ENCODE peak calls at places on chromosomes 2 and 18, in five cellular contexts. S is choroid plexus epithelial cell, E is nephron progenitor cell, F is foreskin fibroblast, Y is GM06990. C is an unnamed sample.

GRCh38 chr2:44623622-44624351 is 262.0 kb downstream of the CAMKMT start:
- DNase-seq in F (no peak), E (no peak), Y (no peak), S (no peak), C (no peak)

GRCh38 chr2:216665240-216665639 is 30.1 kb downstream of the IGFBP5 start:
- DNase-seq in F (peak; percentile 72), S (peak; percentile 37), Y (no peak), E (no peak), C (no peak)

GRCh38 chr18:12279781-12280531 is 25.8 kb downstream of the CIDEA start:
- DNase-seq in F (no peak), S (no peak), Y (no peak), E (no peak), C (no peak)

GRCh38 chr2:99488999-99489757 is 639 bp downstream of the REV1 start:
- DNase-seq in F (peak; percentile 74), S (peak; percentile 50), E (peak; percentile 77), Y (peak; percentile 62), C (peak; percentile 30)

GRCh38 chr18:45978084-45978483 is 11.0 kb upstream of the EPG5 start:
- DNase-seq in E (no peak), Y (no peak), F (no peak), S (no peak), C (no peak)

GRCh38 chr2:127508621-127509034 is 17.7 kb downstream of the IWS1 start:
- DNase-seq in S (peak; percentile 91), F (peak; percentile 99), Y (no peak), E (no peak), C (no peak)

GRCh38 chr2:190809139-190809764 is 71.4 kb upstream of the GLS start:
- DNase-seq in E (no peak), Y (no peak), S (no peak), F (peak; percentile 14), C (no peak)

GRCh38 chr2:86295071-86295470 is 42.4 kb downstream of the REEP1 start:
- DNase-seq in F (no peak), E (no peak), S (no peak), Y (no peak), C (no peak)

GRCh38 chr2:127057371-127058245 is 49.3 kb downstream of the BIN1 start:
- DNase-seq in Y (no peak), E (no peak), F (no peak), S (no peak), C (no peak)

GRCh38 chr18:49778826-49779465 is 34.4 kb downstream of the ACAA2 start:
- DNase-seq in S (peak; percentile 59), F (no peak), E (no peak), Y (no peak), C (no peak)

GRCh38 chr2:232338759-232339106 is 39.8 kb upstream of the ALPP start:
- DNase-seq in E (no peak), F (no peak), S (no peak), Y (no peak), C (no peak)

GRCh38 chr18:8695932-8696510 is 9.3 kb upstream of the MTCL1 start:
- DNase-seq in S (no peak), Y (no peak), E (no peak), F (no peak), C (no peak)

GRCh38 chr2:36561223-36561944 is 36.6 kb downstream of the FEZ2 start:
- DNase-seq in Y (no peak), E (no peak), S (peak; percentile 88), F (peak; percentile 94), C (no peak)

GRCh38 chr2:241217320-241218031 is 29.0 kb downstream of the ANO7 start:
- DNase-seq in Y (peak; percentile 79), E (peak; percentile 82), F (peak; percentile 80), S (peak; percentile 63), C (peak; percentile 60)

GRCh38 chr2:239052046-239052445 is 204.2 kb downstream of the TWIST2 start:
- DNase-seq in E (no peak), S (no peak), F (no peak), Y (no peak), C (no peak)

GRCh38 chr2:31426096-31426495 is 11.6 kb upstream of the XDH start:
- DNase-seq in S (no peak), E (no peak), Y (no peak), F (no peak), C (no peak)

GRCh38 chr2:64056021-64056420 is 36.8 kb upstream of the VPS54 start:
- DNase-seq in F (no peak), Y (no peak), E (no peak), S (no peak), C (no peak)

GRCh38 chr2:5987117-5987787 is 295.1 kb downstream of the SOX11 start:
- DNase-seq in F (no peak), S (no peak), E (no peak), Y (no peak), C (no peak)

GRCh38 chr18:57057890-57058289 is 89.0 kb upstream of the BOD1L2 start:
- DNase-seq in F (no peak), S (no peak), E (no peak), Y (peak; percentile 45), C (no peak)

GRCh38 chr2:150610670-150611279 is 123.3 kb upstream of the RND3 start:
- DNase-seq in F (peak; percentile 79), Y (no peak), S (peak; percentile 75), E (peak; percentile 24), C (peak; percentile 3)

GRCh38 chr18:36187826-36188721 is 777 bp downstream of the MOCOS start:
- DNase-seq in F (peak; percentile 76), S (no peak), Y (no peak), E (peak; percentile 22), C (no peak)

GRCh38 chr18:49052891-49053644 is 102.3 kb upstream of the SMAD7 start:
- DNase-seq in F (peak; percentile 88), E (no peak), Y (no peak), S (peak; percentile 94), C (no peak)

GRCh38 chr2:12036640-12036983 is 290.2 kb downstream of the LPIN1 start:
- DNase-seq in S (no peak), F (no peak), Y (no peak), E (no peak), C (no peak)

GRCh38 chr18:7624697-7625096 is 57.6 kb downstream of the PTPRM start:
- DNase-seq in F (no peak), S (no peak), Y (no peak), E (no peak), C (no peak)

GRCh38 chr2:66370824-66371223 is 64.1 kb upstream of the MEIS1 start:
- DNase-seq in S (no peak), F (no peak), E (no peak), Y (no peak), C (no peak)

GRCh38 chr2:237702439-237703397 is 75.3 kb downstream of the LRRFIP1 start:
- DNase-seq in Y (no peak), S (peak; percentile 83), F (peak; percentile 51), E (peak; percentile 37), C (no peak)

GRCh38 chr2:11787991-11788390 is 41.6 kb downstream of the LPIN1 start:
- DNase-seq in Y (no peak), E (no peak), F (no peak), S (no peak), C (no peak)

GRCh38 chr2:30776831-30777652 is 30.2 kb downstream of the CAPN13 start:
- DNase-seq in F (no peak), S (no peak), Y (no peak), E (no peak), C (no peak)

GRCh38 chr2:240791211-240791800 is 28.7 kb downstream of the KIF1A start:
- DNase-seq in E (peak; percentile 14), S (no peak), Y (no peak), F (no peak), C (no peak)

GRCh38 chr2:72325592-72326422 is 178.1 kb upstream of the CYP26B1 start:
- DNase-seq in F (peak; percentile 28), E (peak; percentile 51), Y (no peak), S (peak; percentile 31), C (no peak)
- TF ChIP-seq CTCF in F (peak; percentile 51), E (peak; percentile 68), Y (peak; percentile 83), S (peak; percentile 74), C (peak; percentile 54)

GRCh38 chr2:161569401-161569800 is 54.8 kb upstream of the SLC4A10 start:
- DNase-seq in Y (no peak), E (no peak), F (no peak), S (no peak), C (no peak)

GRCh38 chr2:161571051-161571429 is 53.2 kb upstream of the SLC4A10 start:
- DNase-seq in F (no peak), E (no peak), S (no peak), Y (no peak), C (no peak)

GRCh38 chr2:161564906-161565305 is 59.3 kb upstream of the SLC4A10 start:
- DNase-seq in S (no peak), F (no peak), Y (no peak), E (no peak), C (no peak)

GRCh38 chr2:161576421-161576820 is 47.8 kb upstream of the SLC4A10 start:
- DNase-seq in F (no peak), S (no peak), E (peak; percentile 7), Y (no peak), C (no peak)

DNA sequence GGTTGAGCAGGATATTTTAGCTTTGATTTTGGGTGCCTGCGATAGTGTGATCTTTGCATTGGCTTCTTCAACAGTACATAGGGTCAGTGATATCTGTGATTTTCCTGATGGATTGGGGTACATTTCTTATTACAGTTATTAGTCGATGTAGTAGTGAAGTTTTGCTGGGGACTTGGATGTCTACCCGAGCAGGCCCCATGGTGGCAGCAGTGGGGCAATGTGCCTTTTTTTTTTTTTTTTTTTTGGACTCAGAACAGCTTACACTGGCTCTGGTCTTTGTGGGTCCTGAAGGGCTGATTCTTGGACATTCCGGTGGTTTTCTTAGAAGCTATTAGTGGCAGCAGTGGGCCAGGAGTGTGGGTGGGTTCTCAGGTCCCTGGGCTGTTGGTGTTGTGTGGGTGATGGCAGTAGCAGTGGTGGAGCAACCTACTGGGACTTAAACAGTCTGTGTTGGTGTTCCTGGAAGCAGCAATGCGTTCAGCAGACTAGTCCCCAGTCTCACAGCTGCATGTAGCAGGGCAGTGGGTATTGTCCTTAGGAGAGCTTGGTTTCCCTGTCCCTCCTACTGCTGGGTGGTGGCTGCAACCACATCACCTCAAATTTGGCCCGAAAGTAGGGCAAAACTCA is 53.7 kb upstream of the SLC4A10 start:
- DNase-seq in Y (no peak), E (no peak), F (peak; percentile 1), S (peak; percentile 4), C (no peak)
- TF ChIP-seq CTCF in Y (peak; percentile 42), E (no peak), F (peak; percentile 32), S (peak; percentile 31), C (peak; percentile 33)

DNA sequence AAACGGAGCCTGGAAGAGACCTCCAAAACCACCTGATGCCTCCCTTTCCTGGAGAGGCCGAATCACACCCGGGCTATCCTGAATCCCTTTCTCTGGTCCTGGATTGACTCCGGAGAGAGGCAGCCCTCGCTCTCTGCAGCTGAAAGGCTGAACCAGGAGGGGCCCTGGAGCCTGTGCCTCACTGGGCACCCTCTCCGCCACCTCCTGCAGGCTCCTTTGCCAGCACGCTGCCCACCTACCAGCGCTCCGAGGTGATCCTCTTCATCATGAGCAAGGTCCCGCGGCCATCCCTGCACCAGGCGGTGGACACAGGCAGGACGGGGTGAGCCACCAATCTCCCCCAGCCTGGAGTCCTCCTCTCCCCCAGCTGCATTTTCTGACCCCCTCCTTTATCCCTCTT is 35.7 kb downstream of the POMC start:
- DNase-seq in E (no peak), S (no peak), Y (no peak), F (no peak), C (no peak)
- TF ChIP-seq CTCF in E (no peak), S (no peak), Y (no peak), F (no peak), C (no peak)

DNA sequence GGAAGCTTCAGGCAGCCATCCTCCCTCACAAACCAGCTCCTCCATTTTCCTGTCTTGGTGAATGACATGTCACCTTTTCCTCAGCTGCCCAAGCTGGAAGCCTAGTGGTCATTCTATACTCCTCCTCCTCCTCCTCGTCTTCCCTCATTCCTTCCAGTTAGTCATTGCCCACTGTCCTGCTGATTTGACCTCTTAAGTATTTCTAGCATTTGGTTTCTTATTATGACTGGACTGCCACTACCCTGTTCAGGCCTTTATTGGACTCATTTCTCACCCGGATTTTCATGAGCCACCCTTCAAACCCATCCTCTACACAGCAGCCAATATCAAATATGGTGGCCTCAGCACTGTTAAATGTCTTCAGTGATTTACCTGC is 21.9 kb upstream of the MGAT5 start:
- DNase-seq in Y (no peak), F (peak; percentile 80), S (peak; percentile 59), E (no peak), C (no peak)
- TF ChIP-seq CTCF in Y (no peak), F (no peak), S (no peak), E (no peak), C (no peak)

C was measured in neural crest cell.